ENCODE peak calls at places on chromosomes 12 and 14, in four cellular contexts. Z is mammary epithelial cell, K is frontal cortex, F is RWPE1. W is an unnamed sample.

GRCh38 chr14:42944284-42944683 is 1337.6 kb downstream of the LRFN5 start:
- DNase-seq in K (no peak), F (no peak), Z (no peak), W (no peak)

GRCh38 chr14:23183479-23183878 is at the start of gene SLC7A8:
- DNase-seq in K (no peak), F (no peak), Z (no peak), W (peak)

GRCh38 chr12:42481368-42481767 is 108.2 kb downstream of the PRICKLE1 start:
- DNase-seq in F (no peak), K (no peak), Z (no peak), W (no peak)

GRCh38 chr14:61298834-61299233 is 17.7 kb upstream of the TMEM30B start:
- DNase-seq in Z (no peak), F (no peak), K (no peak), W (no peak)

GRCh38 chr14:104341532-104342434 is 203.4 kb downstream of the KIF26A start:
- DNase-seq in K (no peak), F (peak), Z (no peak), W (no peak)

GRCh38 chr14:75566321-75566720 is 12.1 kb upstream of the FLVCR2 start:
- DNase-seq in F (no peak), Z (no peak), K (no peak), W (peak)

GRCh38 chr12:109053382-109054123 is 1.2 kb downstream of the USP30 start:
- DNase-seq in Z (peak), F (peak), K (no peak), W (no peak)

GRCh38 chr14:100620437-100621100 is 33.4 kb upstream of the BEGAIN start:
- DNase-seq in Z (no peak), F (no peak), K (no peak), W (no peak)

GRCh38 chr12:16844875-16845274 is 238.9 kb upstream of the LMO3 start:
- DNase-seq in F (no peak), K (no peak), Z (no peak), W (no peak)

GRCh38 chr12:96571101-96571862 is 81.9 kb downstream of the CFAP54 start:
- DNase-seq in F (no peak), Z (no peak), K (no peak), W (no peak)

GRCh38 chr14:21385170-21385904 is 1.5 kb upstream of the SUPT16H start:
- DNase-seq in Z (no peak), F (no peak), K (no peak), W (no peak)

GRCh38 chr12:92155733-92156132 is 10.1 kb upstream of the BTG1 start:
- DNase-seq in F (no peak), Z (no peak), K (no peak), W (no peak)

GRCh38 chr12:94766397-94766796 is 116.0 kb upstream of the TMCC3 start:
- DNase-seq in F (no peak), K (no peak), Z (no peak), W (no peak)

GRCh38 chr12:59615392-59616165 is 19.8 kb downstream of the SLC16A7 start:
- DNase-seq in K (no peak), Z (no peak), F (no peak), W (no peak)

GRCh38 chr14:65032319-65032718 is 45.6 kb downstream of the FNTB start:
- DNase-seq in F (no peak), K (no peak), Z (no peak), W (no peak)

GRCh38 chr14:64536488-64537245 is 3.9 kb upstream of the HSPA2 start:
- DNase-seq in F (no peak), Z (peak), K (no peak), W (no peak)

GRCh38 chr14:45251912-45252311 is 1.1 kb downstream of the MIS18BP1 start:
- DNase-seq in F (peak), Z (peak), K (no peak), W (no peak)

GRCh38 chr14:92495041-92495440 is 18.5 kb upstream of the RIN3 start:
- DNase-seq in F (no peak), K (no peak), Z (no peak), W (no peak)

GRCh38 chr12:53467082-53467481 is 15.2 kb downstream of the PCBP2 start:
- DNase-seq in K (no peak), F (no peak), Z (no peak), W (no peak)

GRCh38 chr12:1842183-1842904 is 22.0 kb downstream of the LRTM2 start:
- DNase-seq in F (no peak), K (no peak), Z (no peak), W (no peak)

GRCh38 chr14:104096751-104097700 is 11.5 kb downstream of the ASPG start:
- DNase-seq in K (no peak), F (no peak), Z (no peak), W (no peak)

GRCh38 chr12:127083028-127083949 is 1183.7 kb upstream of the TMEM132C start:
- DNase-seq in Z (peak), K (peak), F (peak), W (no peak)

GRCh38 chr12:7769999-7770398 is 5.0 kb downstream of the NANOGNB start:
- DNase-seq in F (no peak), Z (no peak), K (no peak), W (no peak)

GRCh38 chr12:131105736-131106356 is 152.1 kb downstream of the ADGRD1 start:
- DNase-seq in K (no peak), Z (no peak), F (no peak), W (peak)